ENCODE peak calls at places on chromosomes 4 and X, in ten cellular contexts. W is HCT116, L is left lung, Z is psoas muscle, B is natural killer cell, K is tibial nerve, I is adrenal gland, G is osteoblast, M is dorsolateral prefrontal cortex, C is tibial artery. J is an unnamed sample.

GRCh38 chr4:83075696-83076095 is 38.8 kb downstream of the PLAC8 start:
- DNase-seq in W (no peak), L (no peak), Z (no peak), B (no peak), K (no peak), I (no peak), G (peak; percentile 36), M (no peak), C (no peak), J (no peak)

GRCh38 chr4:68373513-68373912 is 23.6 kb upstream of the YTHDC1 start:
- DNase-seq in W (no peak), L (peak; percentile 70), Z (peak; percentile 90), B (no peak), K (peak; percentile 33), I (peak; percentile 76), G (peak; percentile 87), M (peak; percentile 88), C (peak; percentile 75), J (no peak)

GRCh38 chr4:24321151-24321550 is 263.2 kb downstream of the DHX15 start:
- DNase-seq in W (no peak), L (no peak), Z (no peak), B (no peak), K (no peak), I (no peak), G (no peak), M (no peak), C (no peak), J (no peak)

GRCh38 chr4:165716472-165716871 is 156.6 kb upstream of the TLL1 start:
- DNase-seq in W (no peak), L (no peak), Z (no peak), B (no peak), K (no peak), I (no peak), G (no peak), M (no peak), C (no peak), J (no peak)

GRCh38 chr4:94690851-94691254 is 66.9 kb upstream of the BMPR1B start:
- DNase-seq in W (no peak), L (no peak), Z (no peak), B (no peak), K (no peak), I (no peak), G (peak; percentile 14), M (no peak), C (no peak), J (no peak)

GRCh38 chr4:5890063-5890727 is 2.7 kb downstream of the CRMP1 start:
- DNase-seq in W (no peak), L (no peak), Z (no peak), B (no peak), K (no peak), I (no peak), G (peak; percentile 92), M (peak; percentile 89), C (no peak), J (peak; percentile 93)

GRCh38 chr4:68163754-68164153 is 34.1 kb upstream of the TMPRSS11F start:
- DNase-seq in W (no peak), L (no peak), Z (no peak), B (no peak), K (no peak), I (no peak), G (no peak), M (no peak), C (no peak), J (no peak)

GRCh38 chr4:137572647-137573046 is 40.4 kb upstream of the PCDH18 start:
- DNase-seq in W (no peak), L (no peak), Z (peak; percentile 30), B (no peak), K (no peak), I (no peak), G (no peak), M (no peak), C (no peak), J (no peak)

GRCh38 chrX:104310084-104310483 is 55.4 kb upstream of the ESX1 start:
- DNase-seq in W (no peak), L (no peak), Z (no peak), B (no peak), K (no peak), I (no peak), G (no peak), M (peak; percentile 60), C (no peak), J (no peak)

GRCh38 chr4:183876268-183876934 is 28.7 kb upstream of the STOX2 start:
- DNase-seq in W (no peak), L (peak; percentile 84), Z (peak; percentile 71), B (no peak), K (no peak), I (peak; percentile 91), G (peak; percentile 76), M (no peak), C (peak; percentile 51), J (no peak)

GRCh38 chr4:183747931-183748664 is 89.0 kb downstream of the TRAPPC11 start:
- DNase-seq in W (no peak), L (no peak), Z (no peak), B (no peak), K (no peak), I (no peak), G (no peak), M (no peak), C (no peak), J (no peak)

GRCh38 chr4:10687526-10687925 is 3.0 kb upstream of the CLNK start:
- DNase-seq in W (no peak), L (no peak), Z (no peak), B (no peak), K (no peak), I (no peak), G (no peak), M (no peak), C (no peak), J (no peak)

GRCh38 chr4:107164962-107165361 is 128.8 kb upstream of the DKK2 start:
- DNase-seq in W (no peak), L (no peak), Z (no peak), B (no peak), K (no peak), I (no peak), G (no peak), M (no peak), C (no peak), J (no peak)

GRCh38 chr4:52107745-52108144 is 56.6 kb downstream of the SPATA18 start:
- DNase-seq in W (no peak), L (no peak), Z (no peak), B (no peak), K (no peak), I (no peak), G (no peak), M (no peak), C (no peak), J (no peak)

GRCh38 chr4:102387552-102388150 is 42.4 kb upstream of the SLC39A8 start:
- DNase-seq in W (no peak), L (no peak), Z (no peak), B (no peak), K (no peak), I (no peak), G (no peak), M (no peak), C (no peak), J (no peak)

GRCh38 chrX:31130457-31131215 is 58.8 kb upstream of the FTHL17 start:
- DNase-seq in W (no peak), L (no peak), Z (no peak), B (no peak), K (no peak), I (no peak), G (no peak), M (no peak), C (no peak), J (no peak)

GRCh38 chrX:106927700-106928099 is 7.5 kb downstream of the CLDN2 start:
- DNase-seq in W (no peak), L (no peak), Z (no peak), B (no peak), K (no peak), I (peak; percentile 29), G (no peak), M (no peak), C (no peak), J (no peak)

GRCh38 chr4:26132858-26133257 is 188.0 kb upstream of the RBPJ start:
- DNase-seq in W (no peak), L (no peak), Z (no peak), B (no peak), K (no peak), I (no peak), G (no peak), M (no peak), C (no peak), J (no peak)

GRCh38 chr4:112150920-112151319 is 5.7 kb downstream of the FAM241A start:
- DNase-seq in W (no peak), L (no peak), Z (no peak), B (no peak), K (no peak), I (no peak), G (no peak), M (no peak), C (no peak), J (no peak)

GRCh38 chr4:158065176-158065575 is 107.6 kb downstream of the GASK1B start:
- DNase-seq in W (no peak), L (no peak), Z (no peak), B (no peak), K (no peak), I (no peak), G (no peak), M (no peak), C (no peak), J (no peak)
- TF ChIP-seq CTCF in W (peak; percentile 30), L (no peak), Z (no peak), B (no peak), K (no peak), I (no peak), G (no peak), M (no peak), C (no peak), J (no peak)

GRCh38 chr4:59374416-59374815 is 1825.7 kb upstream of the ADGRL3 start:
- DNase-seq in W (no peak), L (no peak), Z (no peak), B (no peak), K (no peak), I (no peak), G (no peak), M (no peak), C (no peak), J (no peak)
- TF ChIP-seq CTCF in W (no peak), L (no peak), Z (no peak), B (no peak), K (no peak), I (no peak), G (no peak), M (no peak), C (no peak), J (no peak)

GRCh38 chr4:173535165-173535737 is 5.2 kb upstream of the HAND2 start:
- DNase-seq in W (no peak), L (no peak), Z (no peak), B (no peak), K (no peak), I (no peak), G (no peak), M (no peak), C (no peak), J (no peak)
- TF ChIP-seq CTCF in W (no peak), L (no peak), Z (no peak), B (no peak), K (no peak), I (no peak), G (no peak), M (no peak), C (no peak), J (no peak)

DNA sequence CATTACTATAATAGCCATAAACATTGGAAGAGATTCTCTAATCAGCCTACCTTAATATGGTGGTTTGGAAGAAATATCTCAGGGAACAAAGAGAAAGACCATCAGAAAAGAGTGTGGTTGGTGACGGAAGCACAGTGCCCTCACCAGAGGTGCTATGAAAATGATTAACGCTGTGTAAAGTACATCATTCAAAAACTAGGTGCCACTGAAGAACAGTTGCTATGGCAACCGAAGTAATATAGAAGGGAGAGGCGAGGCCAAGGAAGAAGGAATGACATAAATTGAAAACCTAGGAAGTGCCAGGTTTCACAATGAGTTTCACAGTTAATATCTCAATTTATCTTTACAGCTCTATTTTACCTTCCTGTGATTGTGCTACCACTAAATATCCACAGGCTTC is 57.0 kb upstream of the ARSJ start:
- DNase-seq in W (no peak), L (no peak), Z (no peak), B (no peak), K (no peak), I (no peak), G (no peak), M (no peak), C (no peak), J (no peak)
- TF ChIP-seq CTCF in W (no peak), L (no peak), Z (no peak), B (no peak), K (no peak), I (no peak), G (no peak), M (no peak), C (no peak), J (no peak)

J was measured in D721Med.